ENCODE peak calls at places on chromosomes 7 and 10, in five cellular contexts. C, G, J, V and D are unnamed samples.

GRCh38 chr10:132374176-132374575 is 22.8 kb upstream of the PWWP2B start:
- DNase-seq in C (no peak), G (no peak), J (no peak), V (no peak), D (no peak)

GRCh38 chr10:11728353-11728752 is 13.8 kb upstream of the ECHDC3 start:
- DNase-seq in V (no peak), G (no peak), C (no peak), J (no peak), D (no peak)

GRCh38 chr10:102313221-102313896 is 68.0 kb downstream of the GBF1 start:
- DNase-seq in J (no peak), V (no peak), C (peak), G (no peak), D (no peak)

GRCh38 chr7:50142421-50143113 is 49.5 kb upstream of the ZPBP start:
- DNase-seq in J (peak), C (peak), V (peak), G (peak), D (peak)

GRCh38 chr10:89392974-89393373 is 551 bp downstream of the IFIT1 start:
- DNase-seq in V (no peak), J (peak), C (peak), G (peak), D (peak)

GRCh38 chr10:37952051-37952815 is 24.2 kb downstream of the ZNF25 start:
- DNase-seq in C (no peak), J (no peak), V (no peak), G (no peak), D (no peak)

GRCh38 chr7:157542669-157543021 is 205.8 kb downstream of the DNAJB6 start:
- DNase-seq in G (no peak), V (no peak), J (no peak), C (no peak), D (no peak)

GRCh38 chr7:102322202-102322715 is 34.0 kb downstream of the SPDYE6 start:
- DNase-seq in C (no peak), V (no peak), J (no peak), G (no peak), D (no peak)

GRCh38 chr7:127251458-127252379 is 1.0 kb downstream of the GRM8 start:
- DNase-seq in G (peak), V (no peak), J (peak), C (no peak), D (peak)

GRCh38 chr10:1043532-1043995 is 5.4 kb downstream of the IDI1 start:
- DNase-seq in G (no peak), J (peak), C (no peak), V (peak), D (no peak)

GRCh38 chr7:85685901-85686300 is 499.0 kb upstream of the SEMA3D start:
- DNase-seq in C (no peak), J (no peak), G (peak), V (no peak), D (no peak)

GRCh38 chr7:26743205-26743604 is 121.2 kb downstream of the SKAP2 start:
- DNase-seq in J (no peak), G (no peak), V (no peak), C (no peak), D (no peak)

GRCh38 chr10:74078037-74078436 is 72.6 kb downstream of the AP3M1 start:
- DNase-seq in C (peak), V (peak), J (no peak), G (peak), D (no peak)

GRCh38 chr10:132574783-132575319 is 37.3 kb downstream of the INPP5A start:
- DNase-seq in J (no peak), G (no peak), C (peak), V (no peak), D (no peak)

GRCh38 chr10:28939352-28940157 is 262.2 kb downstream of the BAMBI start:
- DNase-seq in C (peak), J (no peak), G (peak), V (no peak), D (peak)

GRCh38 chr7:109549461-109549860 is 979.8 kb downstream of the DNAJB9 start:
- DNase-seq in G (no peak), J (no peak), V (no peak), C (no peak), D (no peak)

GRCh38 chr10:21625623-21626229 is 91.7 kb downstream of the MLLT10 start:
- DNase-seq in C (no peak), G (no peak), J (no peak), V (no peak), D (no peak)

GRCh38 chr7:43737467-43738127 is 8.3 kb upstream of the COA1 start:
- DNase-seq in C (no peak), J (no peak), G (no peak), V (no peak), D (no peak)

DNA sequence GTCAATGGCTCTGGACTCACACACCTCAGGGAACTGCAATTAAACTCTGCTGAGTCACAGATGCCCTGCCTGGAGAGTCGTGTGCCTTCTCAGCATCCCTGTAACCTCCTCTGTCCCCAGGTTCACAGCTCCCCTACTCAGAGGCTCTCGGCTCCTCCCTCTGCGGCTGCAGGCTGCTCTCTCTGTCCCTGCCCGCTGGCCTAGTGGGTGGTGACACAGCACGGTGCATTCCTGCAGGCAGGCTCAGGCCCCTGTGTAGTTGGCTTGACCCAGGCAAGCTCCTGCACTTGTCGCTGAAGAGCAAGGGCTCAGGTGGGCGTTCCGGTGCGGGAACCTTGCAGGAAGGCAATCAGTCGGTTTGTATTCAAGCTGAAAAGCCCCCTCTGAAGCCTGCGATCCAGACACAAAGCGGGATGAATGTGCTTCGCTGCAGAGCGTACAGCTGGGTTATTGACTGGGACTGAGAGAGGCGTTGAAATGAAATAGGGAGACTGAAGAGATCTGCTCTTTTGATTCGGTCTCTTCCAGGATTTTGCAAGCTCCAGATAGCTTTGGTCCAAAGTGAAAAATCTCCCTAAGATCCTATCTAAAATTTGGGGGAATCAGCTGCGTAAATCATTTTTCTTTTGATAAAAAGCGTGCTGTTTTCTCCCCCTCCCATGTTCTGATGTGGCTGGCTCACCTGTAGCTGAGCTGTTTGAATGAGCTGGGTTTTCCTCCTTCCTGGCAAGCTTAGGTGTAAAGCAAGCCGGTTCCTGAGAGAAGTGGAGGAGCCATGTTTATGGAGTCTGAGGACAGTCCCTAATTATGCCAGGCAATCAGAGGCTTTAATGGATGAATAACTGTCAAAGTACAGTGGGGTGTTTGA is 208.7 kb upstream of the PHYHIPL start:
- DNase-seq in G (no peak), V (no peak), J (no peak), C (peak), D (peak)
- TF ChIP-seq EZH2 in G (no peak), V (no peak), J (no peak), C (no peak), D (no peak)

GRCh38 chr7:92325850-92326249 is 80.1 kb downstream of the ANKIB1 start:
- DNase-seq in G (no peak), C (no peak), V (no peak), J (peak), D (no peak)
- H3K27ac ChIP-seq in G (peak), C (no peak), V (no peak), J (no peak), D (no peak)

GRCh38 chr10:99595236-99595635 is 25.0 kb downstream of the SLC25A28 start:
- DNase-seq in G (no peak), C (no peak), V (no peak), J (no peak), D (no peak)
- TF ChIP-seq EZH2 in G (no peak), C (no peak), V (no peak), J (no peak), D (no peak)

DNA sequence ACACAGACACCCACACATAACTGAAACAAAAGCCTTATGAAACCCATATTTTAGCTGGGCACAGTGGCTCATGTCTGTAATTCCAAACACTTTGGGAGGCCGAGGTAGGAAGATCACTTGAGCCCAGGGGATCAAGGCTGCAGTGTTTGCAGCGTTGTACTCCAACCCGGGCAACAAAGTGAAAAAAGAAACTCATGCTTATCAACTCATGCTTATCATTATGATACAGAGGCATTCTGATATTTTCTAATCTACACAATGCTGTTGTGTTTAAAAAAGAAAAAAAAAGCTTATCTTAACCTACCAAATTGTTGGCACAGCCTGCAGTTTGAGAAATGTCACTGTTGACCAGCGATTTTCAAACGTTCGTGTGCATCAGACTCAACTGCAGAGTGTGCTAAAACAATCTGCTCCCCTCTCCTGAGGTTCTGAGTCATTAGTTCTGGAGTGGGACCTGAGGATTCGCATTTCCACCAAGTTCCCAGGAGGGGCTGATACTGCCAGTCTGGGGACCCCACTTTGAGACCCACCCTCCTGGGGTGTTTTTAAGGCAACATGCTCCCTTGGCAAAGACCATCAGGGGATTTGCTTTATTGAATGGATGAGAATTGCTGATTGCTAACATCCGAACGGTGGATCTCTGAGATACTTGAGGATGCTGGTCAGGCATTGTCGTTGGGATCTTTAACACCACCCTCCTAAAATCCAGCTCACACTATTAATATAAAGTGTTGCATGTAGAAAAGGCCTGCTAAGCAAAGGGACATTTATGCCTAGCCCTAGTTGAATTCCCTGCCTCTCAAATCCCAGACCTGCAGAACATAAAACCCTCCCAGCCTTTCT is 16.2 kb downstream of the CHST3 start:
- DNase-seq in J (no peak), G (no peak), V (no peak), C (peak), D (no peak)
- H3K27ac ChIP-seq in J (no peak), G (peak), V (no peak), C (peak), D (peak)

GRCh38 chr10:99534456-99534938 is 1.8 kb downstream of the NKX2-3 start:
- DNase-seq in J (no peak), V (no peak), C (no peak), G (no peak), D (no peak)
- TF ChIP-seq EZH2 in J (no peak), V (peak), C (peak), G (peak), D (peak)